ENCODE peak calls at places on chromosomes 6 and 20, in eight cellular contexts. H, X, L, C, O, P, A and Z are unnamed samples.

GRCh38 chr20:36585410-36586125 is 12.2 kb downstream of the TGIF2 start:
- DNase-seq in H (no peak), X (peak), L (peak), C (no peak), O (no peak), P (no peak), A (peak), Z (no peak)

GRCh38 chr6:35359744-35360348 is 17.5 kb downstream of the PPARD start:
- DNase-seq in H (peak), X (no peak), L (peak), C (no peak), O (no peak), P (no peak), A (peak), Z (peak)

GRCh38 chr20:35252037-35252461 is 25.6 kb downstream of the MMP24 start:
- DNase-seq in H (no peak), X (no peak), L (no peak), C (no peak), O (no peak), P (no peak), A (no peak), Z (no peak)

GRCh38 chr6:44494011-44494501 is 106.5 kb downstream of the CDC5L start:
- DNase-seq in H (no peak), X (no peak), L (peak), C (no peak), O (peak), P (peak), A (peak), Z (no peak)

GRCh38 chr6:126897779-126898178 is 220.7 kb upstream of the RSPO3 start:
- DNase-seq in H (no peak), X (no peak), L (no peak), C (no peak), O (no peak), P (no peak), A (no peak), Z (no peak)

GRCh38 chr20:36950432-36951197 is 893 bp downstream of the SAMHD1 start:
- DNase-seq in H (no peak), X (no peak), L (peak), C (no peak), O (peak), P (peak), A (peak), Z (peak)

GRCh38 chr6:20202070-20202658 is 10.1 kb downstream of the MBOAT1 start:
- DNase-seq in H (no peak), X (no peak), L (peak), C (no peak), O (no peak), P (peak), A (no peak), Z (no peak)

GRCh38 chr6:39051399-39052122 is 3.0 kb downstream of the GLP1R start:
- DNase-seq in H (no peak), X (no peak), L (peak), C (no peak), O (no peak), P (no peak), A (no peak), Z (no peak)

GRCh38 chr6:92559002-92559401 is 860.4 kb downstream of the EPHA7 start:
- DNase-seq in H (no peak), X (no peak), L (no peak), C (no peak), O (no peak), P (no peak), A (no peak), Z (no peak)

GRCh38 chr6:105324386-105325000 is 78.4 kb downstream of the PREP start:
- DNase-seq in H (no peak), X (no peak), L (no peak), C (no peak), O (no peak), P (no peak), A (no peak), Z (no peak)

GRCh38 chr20:44785768-44786167 is 24.6 kb downstream of the RIMS4 start:
- DNase-seq in H (peak), X (no peak), L (peak), C (no peak), O (no peak), P (no peak), A (no peak), Z (no peak)

GRCh38 chr6:9225441-9225871 is 790.1 kb upstream of the SLC35B3 start:
- DNase-seq in H (no peak), X (no peak), L (peak), C (no peak), O (no peak), P (no peak), A (peak), Z (no peak)